ENCODE peak calls at places on chromosomes 5 and 9, in five cellular contexts. H, Z, W, S and X are unnamed samples.
A peak's percentile ranks its signal among the peaks of the same experiment; 100 is the strongest.

GRCh38 chr9:133974631-133975341 is 17.3 kb downstream of the VAV2 start:
- DNase-seq in H (no peak), Z (no peak), W (no peak), S (no peak), X (no peak)

GRCh38 chr5:151319334-151319733 is 15.8 kb upstream of the SLC36A3 start:
- DNase-seq in H (no peak), Z (no peak), W (peak; percentile 9), S (peak; percentile 2), X (no peak)

GRCh38 chr5:180156141-180156540 is 52.9 kb downstream of the RASGEF1C start:
- DNase-seq in H (no peak), Z (no peak), W (peak; percentile 4), S (no peak), X (no peak)

GRCh38 chr5:80122599-80122998 is 87.5 kb downstream of the THBS4 start:
- DNase-seq in H (no peak), Z (no peak), W (no peak), S (no peak), X (no peak)

GRCh38 chr9:82558855-82559615 is 503.9 kb downstream of the RASEF start:
- DNase-seq in H (no peak), Z (no peak), W (no peak), S (no peak), X (no peak)

GRCh38 chr5:8123559-8123958 is 254.6 kb downstream of the MTRR start:
- DNase-seq in H (no peak), Z (no peak), W (no peak), S (no peak), X (no peak)

GRCh38 chr9:78539904-78540303 is 243.0 kb downstream of the PSAT1 start:
- DNase-seq in H (peak; percentile 61), Z (no peak), W (no peak), S (no peak), X (no peak)

GRCh38 chr5:145965804-145966203 is 29.4 kb downstream of the SH3RF2 start:
- DNase-seq in H (no peak), Z (no peak), W (no peak), S (no peak), X (no peak)

GRCh38 chr5:158929579-158930233 is 170.0 kb downstream of the EBF1 start:
- DNase-seq in H (no peak), Z (no peak), W (no peak), S (no peak), X (no peak)

GRCh38 chr5:74259572-74259971 is 381.0 kb downstream of the ENC1 start:
- DNase-seq in H (no peak), Z (no peak), W (no peak), S (no peak), X (no peak)

GRCh38 chr9:880725-881124 is 39.2 kb downstream of the DMRT1 start:
- DNase-seq in H (no peak), Z (no peak), W (no peak), S (no peak), X (no peak)

GRCh38 chr5:96226941-96227552 is 206.0 kb downstream of the PCSK1 start:
- DNase-seq in H (peak; percentile 80), Z (no peak), W (no peak), S (no peak), X (peak; percentile 79)

GRCh38 chr9:35696520-35697215 is 6.9 kb upstream of the TPM2 start:
- DNase-seq in H (no peak), Z (no peak), W (peak; percentile 77), S (peak; percentile 31), X (no peak)

GRCh38 chr9:34233691-34234090 is 54.8 kb downstream of the UBAP1 start:
- DNase-seq in H (no peak), Z (no peak), W (no peak), S (no peak), X (no peak)

GRCh38 chr5:30894811-30895210 is 298.7 kb upstream of the CDH6 start:
- DNase-seq in H (peak; percentile 75), Z (no peak), W (no peak), S (no peak), X (peak; percentile 52)

GRCh38 chr9:77964258-77964657 is 67.4 kb downstream of the GNAQ start:
- DNase-seq in H (no peak), Z (no peak), W (no peak), S (no peak), X (no peak)

GRCh38 chr5:179319741-179320281 is 25.4 kb downstream of the ADAMTS2 start:
- DNase-seq in H (peak; percentile 24), Z (no peak), W (no peak), S (no peak), X (peak; percentile 22)